ENCODE peak calls at places on chromosome 1, in eight cellular contexts. M is stimulated activated CD8-positive, alpha-beta memory T cell treated with anti-CD3 and anti-CD28 coated beads, Interleukin-4, amount 100 ng/mL, for 4 hours; U is NCI-H1436; N is pulmonary artery endothelial cell; X is NCI-H2081; C is amniotic stem cell; K is AG04449; G is activated T-cell treated with anti-CD3 and anti-CD28 coated beads for 1 hour. O is an unnamed sample.

GRCh38 chr1:170461762-170462384 is 70.1 kb upstream of the GORAB start:
- DNase-seq in M (no peak), U (no peak), N (no peak), X (no peak), C (no peak), K (peak; percentile 63), G (no peak), O (no peak)

GRCh38 chr1:219312967-219313366 is 139.3 kb downstream of the LYPLAL1 start:
- DNase-seq in M (no peak), U (no peak), N (no peak), X (no peak), C (no peak), K (no peak), G (no peak), O (no peak)

GRCh38 chr1:156489166-156489934 is 11.2 kb downstream of the MEF2D start:
- DNase-seq in M (no peak), U (peak; percentile 66), N (no peak), X (peak; percentile 87), C (no peak), K (no peak), G (no peak), O (peak; percentile 36)

GRCh38 chr1:243851129-243851756 is 1.2 kb upstream of the AKT3 start:
- DNase-seq in M (no peak), U (no peak), N (no peak), X (no peak), C (no peak), K (no peak), G (peak; percentile 33), O (no peak)

GRCh38 chr1:152699746-152700145 is 1.6 kb downstream of the LCE2A start:
- DNase-seq in M (no peak), U (no peak), N (no peak), X (no peak), C (no peak), K (no peak), G (no peak), O (no peak)

GRCh38 chr1:110498270-110498669 is 20.7 kb downstream of the KCNA10 start:
- DNase-seq in M (no peak), U (no peak), N (no peak), X (no peak), C (no peak), K (no peak), G (no peak), O (no peak)

GRCh38 chr1:56645663-56646330 is 683 bp downstream of the PRKAA2 start:
- DNase-seq in M (no peak), U (no peak), N (no peak), X (peak; percentile 43), C (no peak), K (no peak), G (no peak), O (no peak)

GRCh38 chr1:55378582-55378981 is 163.4 kb upstream of the USP24 start:
- DNase-seq in M (no peak), U (no peak), N (no peak), X (peak; percentile 27), C (no peak), K (no peak), G (no peak), O (no peak)

GRCh38 chr1:64745986-64746940 is 1.4 kb downstream of the RAVER2 start:
- DNase-seq in M (no peak), U (no peak), N (no peak), X (peak; percentile 64), C (no peak), K (no peak), G (no peak), O (no peak)

GRCh38 chr1:108595510-108595909 is 35.6 kb downstream of the EEIG2 start:
- DNase-seq in M (no peak), U (no peak), N (no peak), X (no peak), C (no peak), K (no peak), G (no peak), O (no peak)

GRCh38 chr1:59431566-59432294 is 134.8 kb downstream of the FGGY start:
- DNase-seq in M (no peak), U (no peak), N (no peak), X (no peak), C (no peak), K (no peak), G (no peak), O (no peak)

GRCh38 chr1:25565188-25565591 is 21.8 kb downstream of the LDLRAP1 start:
- DNase-seq in M (no peak), U (no peak), N (no peak), X (no peak), C (no peak), K (no peak), G (peak; percentile 27), O (no peak)

GRCh38 chr1:202575906-202576653 is 134.2 kb downstream of the SYT2 start:
- DNase-seq in M (no peak), U (no peak), N (no peak), X (no peak), C (no peak), K (no peak), G (no peak), O (no peak)

GRCh38 chr1:229060140-229060539 is 210.8 kb upstream of the RAB4A start:
- DNase-seq in M (no peak), U (no peak), N (no peak), X (no peak), C (no peak), K (no peak), G (no peak), O (no peak)

GRCh38 chr1:55244476-55245109 is 29.4 kb upstream of the USP24 start:
- DNase-seq in M (no peak), U (no peak), N (no peak), X (no peak), C (no peak), K (peak; percentile 19), G (no peak), O (no peak)

GRCh38 chr1:172851871-172852270 is 193.0 kb downstream of the FASLG start:
- DNase-seq in M (no peak), U (no peak), N (no peak), X (no peak), C (no peak), K (no peak), G (no peak), O (no peak)

O was measured in nucleus accumbens.